ENCODE peak calls at places on chromosomes 3 and 15, in seven cellular contexts. Y is HCT116, W is K562, Q is H1, Z is SK-N-SH, N is GM12878, J is HepG2. G is an unnamed sample.

GRCh38 chr15:37733628-37734027 is 200.8 kb upstream of the TMCO5A start:
- DNase-seq in Y (no peak), W (no peak), Q (no peak), Z (no peak), N (no peak), J (no peak), G (no peak)

GRCh38 chr3:56890448-56891083 is 88.8 kb upstream of the ARHGEF3 start:
- DNase-seq in Y (no peak), W (no peak), Q (no peak), Z (peak), N (no peak), J (no peak), G (no peak)

GRCh38 chr3:108096506-108097325 is 5.9 kb upstream of the CD47 start:
- DNase-seq in Y (no peak), W (no peak), Q (no peak), Z (no peak), N (no peak), J (no peak), G (no peak)

GRCh38 chr3:34212671-34213070 is 414.2 kb downstream of the PDCD6IP start:
- DNase-seq in Y (no peak), W (no peak), Q (no peak), Z (peak), N (no peak), J (no peak), G (no peak)

GRCh38 chr15:62439543-62440016 is 274.5 kb upstream of the C2CD4B start:
- DNase-seq in Y (no peak), W (no peak), Q (no peak), Z (no peak), N (no peak), J (peak), G (no peak)

GRCh38 chr3:45571216-45571615 is 23.3 kb upstream of the LIMD1 start:
- DNase-seq in Y (no peak), W (no peak), Q (no peak), Z (no peak), N (no peak), J (no peak), G (no peak)

GRCh38 chr3:65605876-65606432 is 432.8 kb downstream of the MAGI1 start:
- DNase-seq in Y (no peak), W (no peak), Q (no peak), Z (no peak), N (no peak), J (no peak), G (no peak)

GRCh38 chr3:28150465-28151206 is 90.8 kb upstream of the CMC1 start:
- DNase-seq in Y (no peak), W (no peak), Q (no peak), Z (no peak), N (no peak), J (no peak), G (no peak)

GRCh38 chr3:169389211-169389924 is 274.1 kb downstream of the MECOM start:
- DNase-seq in Y (no peak), W (no peak), Q (no peak), Z (no peak), N (no peak), J (peak), G (no peak)

GRCh38 chr15:75720787-75721461 is 8.3 kb upstream of the CSPG4 start:
- DNase-seq in Y (peak), W (peak), Q (no peak), Z (peak), N (no peak), J (peak), G (no peak)

GRCh38 chr3:158961497-158961896 is 159.6 kb downstream of the MFSD1 start:
- DNase-seq in Y (no peak), W (no peak), Q (peak), Z (no peak), N (no peak), J (no peak), G (no peak)

GRCh38 chr3:62201438-62202035 is 171.8 kb downstream of the FEZF2 start:
- DNase-seq in Y (peak), W (peak), Q (no peak), Z (peak), N (no peak), J (peak), G (peak)

GRCh38 chr3:46926871-46927717 is 49.5 kb downstream of the CCDC12 start:
- DNase-seq in Y (no peak), W (no peak), Q (no peak), Z (no peak), N (peak), J (no peak), G (no peak)

GRCh38 chr3:178536271-178537079 is at the start of gene KCNMB2:
- DNase-seq in Y (no peak), W (no peak), Q (no peak), Z (no peak), N (no peak), J (no peak), G (no peak)

GRCh38 chr3:151228291-151229125 is 25.5 kb upstream of the GPR171 start:
- DNase-seq in Y (no peak), W (no peak), Q (no peak), Z (no peak), N (no peak), J (peak), G (no peak)

GRCh38 chr15:27327467-27328045 is 356.6 kb downstream of the GABRG3 start:
- DNase-seq in Y (no peak), W (no peak), Q (no peak), Z (no peak), N (no peak), J (no peak), G (no peak)

GRCh38 chr15:73633991-73634495 is 854 bp upstream of the NPTN start:
- DNase-seq in Y (peak), W (no peak), Q (no peak), Z (no peak), N (no peak), J (peak), G (peak)

GRCh38 chr3:63975705-63976104 is 47.6 kb downstream of the PSMD6 start:
- DNase-seq in Y (no peak), W (no peak), Q (no peak), Z (no peak), N (no peak), J (peak), G (no peak)

GRCh38 chr3:188272481-188273372 is 118.8 kb downstream of the LPP start:
- DNase-seq in Y (no peak), W (no peak), Q (no peak), Z (no peak), N (no peak), J (peak), G (peak)

GRCh38 chr15:31435891-31436628 is 109.4 kb downstream of the KLF13 start:
- DNase-seq in Y (peak), W (peak), Q (no peak), Z (no peak), N (no peak), J (no peak), G (no peak)
- H3K27ac ChIP-seq in Y (no peak), W (no peak), Q (no peak), Z (no peak), N (peak), J (no peak), G (peak)

DNA sequence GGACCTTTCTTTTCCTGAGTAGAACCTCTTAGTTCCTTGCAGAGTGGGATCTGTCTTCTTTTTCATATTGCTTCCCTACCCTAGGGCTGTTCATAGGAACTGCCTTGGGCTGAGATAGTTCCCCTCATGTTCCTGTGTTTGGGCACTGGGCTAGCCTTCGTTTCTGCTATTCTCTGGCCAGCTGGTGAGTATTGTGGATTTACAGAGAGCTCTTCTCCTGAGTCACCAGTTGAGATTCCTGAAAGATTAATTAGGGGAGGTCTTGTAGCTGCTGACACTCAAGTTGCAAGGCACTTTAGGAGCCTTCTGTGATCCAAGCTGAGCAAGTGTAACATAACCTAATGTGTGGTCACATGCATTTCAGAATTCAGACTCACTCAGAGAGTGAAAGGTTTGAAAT is 30.7 kb downstream of the CHD2 start:
- DNase-seq in Y (no peak), W (no peak), Q (no peak), Z (no peak), N (no peak), J (no peak), G (no peak)
- TF ChIP-seq SIN3A in Y (no peak), W (no peak), Q (no peak), Z (no peak), N (no peak), J (no peak), G (no peak)

GRCh38 chr15:29734917-29735572 is 87.2 kb downstream of the TJP1 start:
- DNase-seq in Y (peak), W (no peak), Q (no peak), Z (no peak), N (no peak), J (peak), G (no peak)
- H3K27ac ChIP-seq in Y (peak), W (no peak), Q (no peak), Z (no peak), N (no peak), J (no peak), G (no peak)

DNA sequence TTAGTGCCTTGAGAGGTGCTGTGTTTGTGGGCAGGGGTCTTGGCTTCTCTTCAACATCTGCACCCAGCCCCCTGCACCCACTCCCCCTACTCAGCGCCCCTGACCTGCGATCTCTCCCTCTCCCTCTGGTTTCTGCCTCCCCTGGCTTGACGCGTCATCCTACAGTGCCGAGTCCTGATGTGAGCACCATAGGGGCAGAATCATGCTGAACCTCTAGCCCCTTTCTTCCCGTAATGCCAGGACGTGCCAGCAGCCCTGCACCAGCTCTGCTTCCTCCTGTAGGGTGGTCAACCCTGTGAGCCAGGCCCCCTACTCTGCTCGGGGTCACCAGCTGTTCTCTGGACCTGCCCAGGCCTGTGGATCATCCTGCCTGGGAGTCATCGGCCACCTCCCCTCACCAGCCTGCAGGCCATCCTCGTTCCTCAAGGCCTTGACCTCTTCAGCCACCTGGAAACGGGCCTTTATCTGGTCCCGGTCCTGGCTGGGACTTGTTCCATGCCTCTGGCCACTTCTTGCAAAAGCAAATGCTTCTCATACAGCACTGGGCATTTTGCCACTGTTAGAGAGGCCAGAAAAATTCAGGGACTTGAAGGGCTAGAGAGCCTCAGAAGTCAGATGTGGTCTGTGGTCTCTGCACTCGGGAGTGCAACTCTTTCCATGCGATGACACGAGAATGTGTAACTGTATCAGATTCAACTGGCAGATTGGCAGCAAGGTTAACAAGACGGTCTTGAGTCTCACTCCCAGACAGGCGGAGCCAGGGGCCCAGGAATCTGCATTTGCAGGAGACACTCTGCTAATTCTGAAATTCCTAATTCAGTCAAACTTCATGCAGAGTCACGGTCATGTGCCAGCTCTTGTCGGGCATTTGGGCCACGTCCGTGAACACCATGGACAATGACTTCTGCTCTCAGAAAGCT is 16.7 kb upstream of the KLF15 start:
- DNase-seq in Y (no peak), W (no peak), Q (no peak), Z (no peak), N (no peak), J (no peak), G (no peak)
- TF ChIP-seq SIN3A in Y (no peak), W (no peak), Q (no peak), Z (no peak), N (no peak), J (no peak), G (no peak)

GRCh38 chr3:2659896-2660295 is 450.3 kb downstream of the IL5RA start:
- DNase-seq in Y (no peak), W (no peak), Q (no peak), Z (no peak), N (no peak), J (no peak), G (no peak)

GRCh38 chr3:2655229-2655701 is 454.9 kb downstream of the IL5RA start:
- DNase-seq in Y (no peak), W (no peak), Q (no peak), Z (no peak), N (peak), J (no peak), G (no peak)

GRCh38 chr3:2657971-2658370 is 452.2 kb downstream of the IL5RA start:
- DNase-seq in Y (no peak), W (no peak), Q (no peak), Z (no peak), N (no peak), J (no peak), G (no peak)

GRCh38 chr3:2656806-2657205 is 453.4 kb downstream of the IL5RA start:
- DNase-seq in Y (no peak), W (no peak), Q (no peak), Z (no peak), N (no peak), J (no peak), G (no peak)

GRCh38 chr3:2657408-2657807 is 452.8 kb downstream of the IL5RA start:
- DNase-seq in Y (no peak), W (no peak), Q (no peak), Z (no peak), N (no peak), J (no peak), G (no peak)
- H3K27ac ChIP-seq in Y (no peak), W (no peak), Q (no peak), Z (no peak), N (no peak), J (no peak), G (no peak)

GRCh38 chr15:79431636-79432344 is at the start of gene MINAR1:
- DNase-seq in Y (no peak), W (no peak), Q (no peak), Z (peak), N (no peak), J (peak), G (no peak)
- TF ChIP-seq SIN3A in Y (no peak), W (no peak), Q (no peak), Z (no peak), N (no peak), J (no peak), G (no peak)

GRCh38 chr3:13852638-13853009 is 27.2 kb downstream of the WNT7A start:
- DNase-seq in Y (no peak), W (no peak), Q (no peak), Z (no peak), N (no peak), J (no peak), G (no peak)

GRCh38 chr3:13851091-13851849 is 28.6 kb downstream of the WNT7A start:
- DNase-seq in Y (no peak), W (no peak), Q (no peak), Z (no peak), N (no peak), J (no peak), G (no peak)

GRCh38 chr3:13851997-13852637 is 27.8 kb downstream of the WNT7A start:
- DNase-seq in Y (no peak), W (no peak), Q (no peak), Z (no peak), N (no peak), J (no peak), G (no peak)

GRCh38 chr3:13849018-13849417 is 30.9 kb downstream of the WNT7A start:
- DNase-seq in Y (no peak), W (no peak), Q (no peak), Z (no peak), N (no peak), J (no peak), G (no peak)

DNA sequence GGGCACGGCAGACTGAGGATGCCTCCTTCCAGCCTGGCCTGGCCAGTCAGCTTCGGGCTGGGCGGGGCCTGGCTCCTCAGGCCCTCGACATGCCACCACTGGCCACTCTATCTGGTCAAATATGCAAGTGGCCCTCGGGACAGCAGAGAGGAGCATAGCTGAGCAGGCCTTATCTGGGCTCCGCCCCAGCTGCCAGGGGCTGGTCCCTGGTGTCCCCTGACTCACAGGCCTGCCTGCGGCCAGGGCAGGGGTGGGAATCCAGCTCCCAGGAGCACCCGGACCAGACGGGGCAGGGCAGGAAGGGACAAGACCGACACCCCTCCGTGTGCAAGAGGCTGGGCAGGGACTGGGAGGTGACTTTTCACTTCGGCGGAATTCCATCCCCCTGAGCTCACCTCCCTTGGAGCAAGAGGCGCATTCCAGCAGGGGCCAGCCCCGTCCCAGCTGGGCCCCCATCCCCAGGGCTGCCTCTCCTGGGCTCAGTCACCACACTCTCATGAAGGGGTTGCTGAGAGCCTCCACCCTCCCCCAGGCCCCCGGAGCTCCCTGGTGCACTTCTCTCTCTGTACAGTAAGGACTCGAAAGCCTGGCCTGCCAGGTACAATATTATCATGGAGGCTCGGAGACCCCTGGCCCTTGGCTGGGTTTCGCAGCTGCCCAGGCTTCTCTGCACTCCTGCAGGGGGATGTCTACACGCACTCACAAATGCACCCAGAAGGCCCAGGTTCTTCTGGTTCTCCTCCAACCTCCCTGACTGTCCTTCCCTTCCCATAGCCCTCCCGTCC is 29.5 kb downstream of the WNT7A start:
- DNase-seq in Y (peak), W (no peak), Q (peak), Z (no peak), N (no peak), J (peak), G (no peak)
- H3K27ac ChIP-seq in Y (peak), W (no peak), Q (no peak), Z (no peak), N (no peak), J (no peak), G (no peak)

GRCh38 chr3:102037209-102037608 is 187.9 kb downstream of the NFKBIZ start:
- DNase-seq in Y (no peak), W (no peak), Q (no peak), Z (no peak), N (no peak), J (no peak), G (no peak)

GRCh38 chr3:102038477-102039142 is 189.3 kb downstream of the NFKBIZ start:
- DNase-seq in Y (no peak), W (no peak), Q (no peak), Z (no peak), N (peak), J (no peak), G (no peak)

GRCh38 chr3:102036472-102036871 is 187.2 kb downstream of the NFKBIZ start:
- DNase-seq in Y (no peak), W (no peak), Q (no peak), Z (no peak), N (no peak), J (no peak), G (no peak)

GRCh38 chr3:102036015-102036414 is 186.7 kb downstream of the NFKBIZ start:
- DNase-seq in Y (no peak), W (no peak), Q (no peak), Z (no peak), N (peak), J (no peak), G (no peak)

DNA sequence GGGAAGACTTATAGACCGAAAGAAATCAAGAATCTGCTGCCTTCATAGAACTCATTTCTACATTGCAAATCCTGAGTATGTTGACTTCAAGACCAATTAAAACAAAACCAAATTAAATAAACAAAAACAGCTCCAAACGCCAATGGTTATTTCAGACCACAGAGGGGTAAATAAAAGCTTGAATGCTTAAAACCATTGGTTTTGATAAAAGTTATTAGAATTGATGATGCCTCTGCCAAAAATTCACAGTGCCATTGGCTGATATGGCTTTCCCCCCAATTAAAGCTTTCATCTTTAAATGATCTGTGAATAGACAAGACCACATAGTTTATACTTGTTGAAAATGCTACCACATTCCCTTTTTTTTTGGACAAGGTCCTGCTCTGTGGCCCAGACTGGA is 188.5 kb downstream of the NFKBIZ start:
- DNase-seq in Y (no peak), W (no peak), Q (no peak), Z (no peak), N (no peak), J (no peak), G (no peak)
- TF ChIP-seq SIN3A in Y (no peak), W (no peak), Q (no peak), Z (no peak), N (no peak), J (no peak), G (no peak)

GRCh38 chr3:129621626-129622417 is 15.3 kb upstream of the PLXND1 start:
- DNase-seq in Y (no peak), W (peak), Q (no peak), Z (peak), N (no peak), J (no peak), G (no peak)

GRCh38 chr3:129623447-129624118 is 17.1 kb upstream of the PLXND1 start:
- DNase-seq in Y (no peak), W (no peak), Q (no peak), Z (peak), N (no peak), J (no peak), G (no peak)

GRCh38 chr3:129622933-129623332 is 16.5 kb upstream of the PLXND1 start:
- DNase-seq in Y (no peak), W (no peak), Q (no peak), Z (no peak), N (no peak), J (no peak), G (no peak)

GRCh38 chr3:129620828-129621605 is 14.5 kb upstream of the PLXND1 start:
- DNase-seq in Y (no peak), W (peak), Q (no peak), Z (peak), N (no peak), J (no peak), G (no peak)

GRCh38 chr3:129622418-129622872 is 16.0 kb upstream of the PLXND1 start:
- DNase-seq in Y (no peak), W (no peak), Q (no peak), Z (no peak), N (no peak), J (no peak), G (no peak)
- H3K27ac ChIP-seq in Y (no peak), W (no peak), Q (no peak), Z (no peak), N (no peak), J (no peak), G (peak)

DNA sequence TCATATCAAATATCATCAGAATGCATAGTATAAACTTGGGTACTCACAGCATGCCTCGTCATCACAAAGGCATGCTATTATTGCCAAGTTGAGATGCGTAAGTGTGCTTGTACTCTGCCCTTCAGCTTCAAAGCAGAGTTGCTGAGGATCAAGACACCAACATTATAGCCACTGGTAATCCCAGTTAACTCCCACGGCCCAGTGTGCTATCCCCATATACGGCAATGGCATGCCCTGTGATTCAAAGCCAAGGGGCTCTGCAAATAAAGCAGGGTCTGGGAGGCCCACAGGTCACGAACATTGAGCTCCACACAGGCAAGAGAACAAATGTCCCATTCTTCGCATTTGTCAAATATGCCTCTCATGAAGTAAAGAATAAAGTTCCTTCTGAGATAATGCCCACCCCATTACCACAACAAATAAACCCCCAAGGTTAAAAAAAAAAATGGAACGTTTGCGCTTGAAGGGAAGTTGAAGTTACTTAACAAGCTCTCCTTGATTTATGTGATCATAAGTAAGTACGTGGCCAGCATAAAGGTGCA is 298.1 kb upstream of the NECTIN3 start:
- DNase-seq in Y (peak), W (no peak), Q (no peak), Z (no peak), N (no peak), J (peak), G (no peak)
- TF ChIP-seq SIN3A in Y (no peak), W (no peak), Q (no peak), Z (no peak), N (no peak), J (no peak), G (no peak)

G was measured in Panc1.